ENCODE peak calls at places on chromosomes 6 and 20, in six cellular contexts. E is stimulated activated CD8-positive, alpha-beta memory T cell treated with anti-CD3 and anti-CD28 coated beads, Interleukin-4, amount 100 ng/mL, for 1 hour; O is right lobe of liver; U is AG08396; T is activated CD4-positive, CD25-positive, alpha-beta regulatory T cell; Z is memory B cell. Y is an unnamed sample.

GRCh38 chr20:33811763-33812672 is 870 bp downstream of the CHMP4B start:
- DNase-seq in E (peak; percentile 8), O (peak; percentile 76), T (no peak), U (peak; percentile 79), Z (peak; percentile 19), Y (peak; percentile 70)

GRCh38 chr20:37680420-37680819 is 13.4 kb upstream of the CTNNBL1 start:
- DNase-seq in O (no peak), T (no peak), U (no peak), E (no peak), Z (no peak), Y (no peak)

GRCh38 chr6:168110437-168110836 is 31.4 kb upstream of the FRMD1 start:
- DNase-seq in E (no peak), O (no peak), T (no peak), U (no peak), Z (no peak), Y (no peak)

GRCh38 chr6:20933057-20933792 is 399.0 kb downstream of the CDKAL1 start:
- DNase-seq in Z (no peak), O (no peak), U (no peak), E (no peak), T (no peak), Y (peak; percentile 2)

GRCh38 chr6:44925100-44925739 is 402.9 kb upstream of the RUNX2 start:
- DNase-seq in T (no peak), U (no peak), O (no peak), E (no peak), Z (no peak), Y (no peak)

GRCh38 chr6:16337280-16337975 is 99.0 kb downstream of the GMPR start:
- DNase-seq in T (no peak), U (peak; percentile 62), E (no peak), O (peak; percentile 79), Z (no peak), Y (no peak)

GRCh38 chr6:133432021-133432989 is 191.1 kb downstream of the EYA4 start:
- DNase-seq in E (no peak), O (no peak), Z (no peak), T (no peak), U (no peak), Y (no peak)

GRCh38 chr6:130473886-130474285 is 108.1 kb downstream of the TMEM200A start:
- DNase-seq in Z (no peak), E (no peak), T (no peak), O (no peak), U (peak; percentile 62), Y (no peak)

GRCh38 chr6:56388414-56388752 is 141.0 kb upstream of the COL21A1 start:
- DNase-seq in T (no peak), E (no peak), O (no peak), U (no peak), Z (no peak), Y (no peak)

GRCh38 chr6:35327349-35328027 is 14.9 kb upstream of the PPARD start:
- DNase-seq in E (peak; percentile 34), Z (peak; percentile 68), U (peak; percentile 77), T (peak; percentile 53), O (peak; percentile 62), Y (peak; percentile 56)

GRCh38 chr6:35305117-35305516 is 7.5 kb downstream of the DEF6 start:
- DNase-seq in E (no peak), O (no peak), U (no peak), T (no peak), Z (no peak), Y (no peak)

GRCh38 chr6:115914098-115914497 is 146.6 kb downstream of the FRK start:
- DNase-seq in E (no peak), O (no peak), Z (no peak), U (no peak), T (no peak), Y (no peak)

GRCh38 chr6:136180729-136181128 is 69.4 kb downstream of the MTFR2 start:
- DNase-seq in U (no peak), O (no peak), E (no peak), T (no peak), Z (no peak), Y (no peak)

GRCh38 chr6:37371158-37372083 is 17.6 kb downstream of the RNF8 start:
- DNase-seq in T (no peak), E (no peak), U (no peak), O (no peak), Z (no peak), Y (no peak)

GRCh38 chr20:45963059-45964011 is 8.7 kb downstream of the ZNF335 start:
- DNase-seq in T (no peak), O (no peak), U (no peak), Z (no peak), E (no peak), Y (peak; percentile 12)

GRCh38 chr6:36095497-36096391 is 34.6 kb upstream of the MAPK13 start:
- DNase-seq in T (no peak), Z (no peak), O (peak; percentile 74), U (no peak), E (no peak), Y (peak; percentile 80)

GRCh38 chr6:80454197-80454596 is 347.7 kb downstream of the BCKDHB start:
- DNase-seq in O (no peak), U (peak; percentile 47), T (no peak), Z (no peak), E (no peak), Y (peak; percentile 48)